ENCODE peak calls at places on chromosome 17, in six cellular contexts. U, I, D, M, B and V are unnamed samples.

GRCh38 chr17:42289863-42290165 is 1.5 kb downstream of the STAT5A start:
- DNase-seq in U (no peak), B (peak), D (no peak), M (no peak), I (no peak), V (no peak)

GRCh38 chr17:49987290-49987585 is 7.8 kb downstream of the DLX3 start:
- DNase-seq in U (no peak), I (no peak), M (no peak), D (no peak), B (no peak), V (no peak)

GRCh38 chr17:4892499-4893221 is 6.7 kb upstream of the C17orf107 start:
- DNase-seq in U (no peak), M (no peak), I (no peak), B (no peak), D (no peak), V (no peak)

GRCh38 chr17:69246726-69247375 is 18.2 kb upstream of the ABCA10 start:
- DNase-seq in D (peak), U (no peak), M (no peak), I (no peak), B (no peak), V (peak)

GRCh38 chr17:2102931-2103398 is 48.1 kb downstream of the HIC1 start:
- DNase-seq in B (no peak), D (peak), U (no peak), I (no peak), M (no peak), V (no peak)

GRCh38 chr17:6138761-6139446 is 68.7 kb downstream of the WSCD1 start:
- DNase-seq in M (no peak), U (no peak), B (no peak), D (no peak), I (no peak), V (no peak)

GRCh38 chr17:82713015-82713723 is 3.3 kb upstream of the FN3KRP start:
- DNase-seq in D (no peak), U (no peak), I (no peak), B (no peak), M (no peak), V (no peak)

GRCh38 chr17:74431568-74432483 is at the start of gene GPRC5C:
- DNase-seq in D (no peak), U (peak), I (peak), B (no peak), M (peak), V (peak)

GRCh38 chr17:67456103-67456502 is 79.0 kb downstream of the PITPNC1 start:
- DNase-seq in B (no peak), I (no peak), U (no peak), M (no peak), D (no peak), V (no peak)

GRCh38 chr17:75048396-75048933 is 1.4 kb downstream of the KCTD2 start:
- DNase-seq in B (no peak), M (peak), D (no peak), I (no peak), U (no peak), V (peak)

GRCh38 chr17:51439395-51440229 is 179.3 kb downstream of the UTP18 start:
- DNase-seq in U (no peak), D (no peak), M (no peak), B (no peak), I (no peak), V (no peak)

GRCh38 chr17:13940858-13941665 is 128.2 kb upstream of the COX10 start:
- DNase-seq in I (no peak), U (no peak), M (no peak), B (no peak), D (peak), V (no peak)

GRCh38 chr17:39600469-39601009 is 7.2 kb downstream of the NEUROD2 start:
- DNase-seq in U (no peak), I (no peak), D (no peak), B (no peak), M (no peak), V (no peak)

GRCh38 chr17:3890893-3891219 is 2.0 kb downstream of the CAMKK1 start:
- DNase-seq in I (no peak), U (no peak), M (no peak), B (no peak), D (no peak), V (no peak)

GRCh38 chr17:81349397-81350319 is 45.6 kb upstream of the BAHCC1 start:
- DNase-seq in U (no peak), D (no peak), M (no peak), B (no peak), I (no peak), V (no peak)

GRCh38 chr17:47727704-47728036 is 5.4 kb upstream of the TBX21 start:
- DNase-seq in I (no peak), B (no peak), U (no peak), M (no peak), D (no peak), V (no peak)

GRCh38 chr17:80982426-80982974 is 9.1 kb upstream of the CHMP6 start:
- DNase-seq in B (no peak), U (no peak), M (no peak), I (no peak), D (no peak), V (no peak)

GRCh38 chr17:11548398-11548797 is 49.9 kb upstream of the DNAH9 start:
- DNase-seq in U (no peak), D (no peak), I (no peak), M (no peak), B (no peak), V (no peak)

GRCh38 chr17:19341641-19342610 is 20.6 kb downstream of the B9D1 start:
- DNase-seq in I (no peak), B (no peak), U (no peak), D (no peak), M (no peak), V (no peak)